ENCODE peak calls at places on chromosome 19, in seven cellular contexts. N is ovary, G is stomach, E is esophagus muscularis mucosa, F is transverse colon, W is A549, P is tibial nerve. O is an unnamed sample.

GRCh38 chr19:23093832-23094231 is 23.0 kb upstream of the ZNF730 start:
- DNase-seq in N (no peak), G (no peak), E (no peak), F (no peak), W (no peak), P (no peak), O (no peak)

GRCh38 chr19:13315495-13315894 is 165.3 kb downstream of the IER2 start:
- DNase-seq in N (no peak), G (no peak), E (no peak), F (peak), W (no peak), P (no peak), O (no peak)

GRCh38 chr19:33927789-33928457 is 131.3 kb downstream of the KCTD15 start:
- DNase-seq in N (no peak), G (no peak), E (no peak), F (no peak), W (no peak), P (no peak), O (no peak)

GRCh38 chr19:39166571-39167391 is 30.0 kb upstream of the NCCRP1 start:
- DNase-seq in N (peak), G (peak), E (no peak), F (peak), W (no peak), P (peak), O (peak)

GRCh38 chr19:15299568-15300409 is 32.5 kb downstream of the BRD4 start:
- DNase-seq in N (no peak), G (no peak), E (no peak), F (no peak), W (no peak), P (no peak), O (no peak)

GRCh38 chr19:15926484-15926883 is 7.8 kb downstream of the CYP4F11 start:
- DNase-seq in N (no peak), G (no peak), E (no peak), F (no peak), W (no peak), P (no peak), O (no peak)

GRCh38 chr19:5172859-5173577 is 167.6 kb downstream of the PTPRS start:
- DNase-seq in N (no peak), G (no peak), E (no peak), F (no peak), W (peak), P (no peak), O (no peak)

GRCh38 chr19:46220038-46220615 is 9.4 kb upstream of the IGFL1 start:
- DNase-seq in N (no peak), G (no peak), E (no peak), F (no peak), W (no peak), P (no peak), O (no peak)

GRCh38 chr19:835201-835810 is 5.5 kb upstream of the PRTN3 start:
- DNase-seq in N (no peak), G (no peak), E (no peak), F (no peak), W (no peak), P (no peak), O (no peak)

GRCh38 chr19:6476155-6476895 is 5.3 kb downstream of the DENND1C start:
- DNase-seq in N (peak), G (peak), E (no peak), F (peak), W (peak), P (no peak), O (no peak)

GRCh38 chr19:39918183-39918651 is 16.2 kb downstream of the FCGBP start:
- DNase-seq in N (no peak), G (no peak), E (peak), F (no peak), W (no peak), P (no peak), O (no peak)

GRCh38 chr19:53112286-53112685 is 9.1 kb upstream of the ZNF160 start:
- DNase-seq in N (no peak), G (no peak), E (no peak), F (no peak), W (no peak), P (no peak), O (no peak)

GRCh38 chr19:289651-290538 is 1.3 kb downstream of the PLPP2 start:
- DNase-seq in N (no peak), G (peak), E (no peak), F (peak), W (peak), P (no peak), O (no peak)

GRCh38 chr19:13865578-13866462 is 11.1 kb upstream of the NANOS3 start:
- DNase-seq in N (peak), G (no peak), E (peak), F (no peak), W (no peak), P (no peak), O (no peak)

DNA sequence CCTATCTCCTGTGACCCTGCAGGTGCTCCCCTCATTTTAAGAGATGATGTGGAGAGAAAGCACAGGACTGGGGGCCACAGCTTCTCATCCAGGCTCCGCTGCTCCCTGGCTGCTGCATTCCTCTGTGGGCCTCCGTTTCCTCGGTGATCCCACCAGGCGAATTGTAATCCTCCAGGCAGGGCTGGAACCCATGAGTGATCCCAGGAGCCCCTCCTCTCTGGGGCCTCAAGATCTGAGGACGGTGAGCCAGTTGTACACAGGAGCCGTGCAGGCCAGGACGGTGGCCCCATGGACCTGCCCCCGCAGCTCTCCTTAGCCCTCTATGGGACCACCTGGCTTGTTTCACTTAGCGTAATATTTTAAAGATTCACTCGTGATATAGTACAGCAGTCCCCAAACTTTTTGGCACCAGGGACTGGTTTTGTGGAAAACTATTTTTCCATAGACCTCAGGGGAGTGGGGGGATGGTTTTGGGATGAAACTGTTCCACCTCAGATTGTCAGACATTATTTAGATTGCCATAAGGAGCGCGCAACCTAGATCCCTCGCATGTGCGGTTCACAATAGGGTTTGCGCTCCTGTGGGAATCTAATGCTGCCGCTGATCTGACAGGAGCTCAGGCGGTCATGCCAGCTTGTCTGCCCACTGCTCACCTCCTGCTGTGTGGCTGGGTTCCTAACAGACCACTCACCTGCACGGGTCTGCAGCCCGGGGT is 5.6 kb downstream of the FFAR3 start:
- DNase-seq in N (no peak), G (peak), E (peak), F (no peak), W (no peak), P (no peak), O (no peak)
- TF ChIP-seq EP300 in N (no peak), G (no peak), E (no peak), F (no peak), W (no peak), P (no peak), O (no peak)

GRCh38 chr19:35213678-35214632 is 14.6 kb downstream of the FAM187B start:
- DNase-seq in N (peak), G (peak), E (no peak), F (peak), W (peak), P (peak), O (peak)
- TF ChIP-seq EP300 in N (peak), G (no peak), E (no peak), F (peak), W (no peak), P (peak), O (no peak)

DNA sequence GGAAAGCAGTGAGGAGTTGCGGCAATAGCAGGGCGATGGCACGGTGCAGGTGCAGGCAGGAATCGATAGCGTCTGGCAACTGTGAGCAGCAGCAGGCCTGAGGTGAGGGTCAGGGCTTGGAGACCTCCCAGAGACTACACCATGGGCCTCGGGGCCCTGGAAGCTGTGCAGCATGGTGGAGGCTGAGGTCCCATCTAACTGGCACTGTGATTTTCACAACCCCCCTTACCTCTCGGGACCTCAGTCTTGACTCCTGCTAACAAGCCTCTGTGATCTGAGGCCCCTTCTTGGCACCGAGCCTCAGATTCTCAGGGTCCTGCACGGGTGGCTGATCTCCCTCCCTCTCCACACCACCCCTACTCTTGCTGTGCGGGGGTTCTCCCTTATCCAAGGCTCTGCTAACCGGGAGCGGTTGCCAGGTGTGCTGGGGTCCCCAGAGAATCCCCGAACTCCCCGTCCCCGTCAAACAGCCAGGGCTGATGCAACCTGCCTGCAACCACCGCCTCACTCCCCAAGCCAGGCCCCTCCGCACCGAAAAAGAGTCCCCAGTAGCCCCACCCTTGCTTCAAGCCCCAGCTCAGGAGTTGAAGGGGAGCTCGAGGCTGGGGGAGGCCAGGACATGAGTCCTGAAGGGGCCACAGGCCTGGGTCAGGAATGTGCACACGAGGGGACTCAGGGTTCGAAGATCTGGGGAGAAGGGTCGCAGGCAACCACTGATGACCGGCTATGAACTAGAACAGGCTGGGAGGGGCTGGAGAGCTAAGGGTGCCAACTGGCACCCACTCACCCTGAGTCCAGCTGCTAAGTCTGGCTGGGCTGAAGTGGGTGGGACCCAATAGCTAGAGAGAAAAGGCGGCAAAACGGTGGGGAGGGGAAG is 4.8 kb upstream of the ATF5 start:
- DNase-seq in N (no peak), G (no peak), E (no peak), F (peak), W (no peak), P (no peak), O (no peak)
- TF ChIP-seq EP300 in N (no peak), G (no peak), E (no peak), F (no peak), W (no peak), P (no peak), O (no peak)

GRCh38 chr19:3154957-3155736 is 19.3 kb downstream of the GNA15 start:
- DNase-seq in N (no peak), G (peak), E (no peak), F (peak), W (peak), P (peak), O (peak)
- TF ChIP-seq EP300 in N (no peak), G (no peak), E (peak), F (no peak), W (peak), P (no peak), O (peak)

DNA sequence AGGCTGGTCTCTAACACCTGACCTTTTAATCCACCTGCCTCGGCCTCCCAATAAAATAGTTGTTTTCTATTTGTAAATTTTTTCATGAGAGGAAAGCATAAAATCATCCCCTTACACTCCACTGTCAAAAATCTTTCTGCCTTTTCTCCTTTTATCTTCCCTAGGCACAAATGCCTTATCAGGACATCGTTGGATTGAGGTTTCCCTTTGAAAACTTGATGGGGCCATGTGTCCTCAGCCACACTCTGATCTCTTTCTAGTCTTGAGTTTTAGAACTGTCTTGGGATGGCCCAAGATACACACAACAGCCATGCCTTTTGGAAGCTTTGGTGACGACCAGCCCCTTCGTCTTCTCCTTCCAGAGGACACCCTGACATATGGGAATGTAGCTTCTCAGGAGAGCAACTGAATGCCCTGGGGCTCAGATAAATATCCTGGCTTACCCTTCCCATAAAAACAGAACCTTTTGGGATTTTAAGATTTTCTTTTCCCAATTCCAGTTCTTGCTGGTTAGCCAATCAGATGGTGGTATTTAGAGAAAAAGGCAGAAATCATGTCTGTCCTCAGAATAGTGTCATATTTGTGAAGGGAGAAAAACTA is 112.4 kb downstream of the ZNF429 start:
- DNase-seq in N (no peak), G (no peak), E (no peak), F (no peak), W (no peak), P (no peak), O (no peak)
- TF ChIP-seq EP300 in N (no peak), G (no peak), E (no peak), F (no peak), W (no peak), P (no peak), O (no peak)

DNA sequence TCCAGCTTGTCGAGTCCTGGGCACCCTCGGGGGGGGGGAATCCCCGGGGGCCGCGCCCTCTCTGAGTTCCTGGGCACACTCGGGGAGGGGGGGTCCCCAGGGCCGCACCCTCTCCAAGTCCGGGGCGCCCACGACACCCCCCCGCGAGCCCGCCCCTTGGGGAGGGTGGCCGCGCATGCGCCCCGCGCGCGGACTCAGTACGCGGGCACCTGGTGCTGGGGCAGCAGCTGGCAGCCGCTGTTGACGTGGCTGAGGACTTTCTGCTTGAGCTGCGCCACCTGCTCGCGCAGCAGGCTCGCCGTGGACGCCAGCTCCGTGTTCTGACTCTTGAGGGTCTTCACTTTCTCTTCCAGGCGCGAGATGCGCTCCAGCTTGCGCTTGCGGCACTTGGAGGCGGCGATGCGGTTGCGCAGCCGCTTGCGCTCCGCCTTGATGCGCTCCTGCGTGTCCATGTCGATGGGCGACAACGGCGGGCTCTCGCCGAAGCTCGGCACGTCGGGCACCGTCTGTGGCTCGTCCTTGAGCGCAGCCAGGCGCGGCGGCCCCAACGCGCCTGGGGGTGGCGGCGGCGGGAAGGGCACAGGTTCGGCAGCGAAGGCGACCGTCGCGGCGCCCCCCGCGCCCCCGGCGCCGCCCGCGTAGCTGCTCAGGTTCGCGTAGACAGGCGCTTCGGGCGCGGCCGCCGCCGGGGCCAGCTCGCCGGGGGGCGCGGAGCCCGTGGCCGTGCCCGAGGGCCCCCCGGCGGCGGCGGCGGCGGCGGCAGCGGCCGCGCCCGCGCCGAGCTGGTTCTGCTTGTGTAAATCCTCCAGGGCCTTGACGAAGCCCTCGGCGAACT is 958 bp downstream of the JUND start:
- DNase-seq in N (peak), G (peak), E (no peak), F (peak), W (peak), P (peak), O (peak)
- TF ChIP-seq EP300 in N (no peak), G (no peak), E (no peak), F (no peak), W (no peak), P (peak), O (no peak)

GRCh38 chr19:55085923-55086715 is 10.4 kb downstream of the EPS8L1 start:
- DNase-seq in N (no peak), G (no peak), E (no peak), F (no peak), W (no peak), P (no peak), O (no peak)

GRCh38 chr19:55088021-55088451 is 12.4 kb downstream of the EPS8L1 start:
- DNase-seq in N (no peak), G (no peak), E (no peak), F (no peak), W (no peak), P (no peak), O (no peak)

GRCh38 chr19:55088543-55089265 is 13.0 kb downstream of the EPS8L1 start:
- DNase-seq in N (peak), G (peak), E (no peak), F (peak), W (peak), P (peak), O (peak)

GRCh38 chr19:55087542-55087935 is 11.9 kb downstream of the EPS8L1 start:
- DNase-seq in N (no peak), G (no peak), E (no peak), F (no peak), W (no peak), P (no peak), O (no peak)

DNA sequence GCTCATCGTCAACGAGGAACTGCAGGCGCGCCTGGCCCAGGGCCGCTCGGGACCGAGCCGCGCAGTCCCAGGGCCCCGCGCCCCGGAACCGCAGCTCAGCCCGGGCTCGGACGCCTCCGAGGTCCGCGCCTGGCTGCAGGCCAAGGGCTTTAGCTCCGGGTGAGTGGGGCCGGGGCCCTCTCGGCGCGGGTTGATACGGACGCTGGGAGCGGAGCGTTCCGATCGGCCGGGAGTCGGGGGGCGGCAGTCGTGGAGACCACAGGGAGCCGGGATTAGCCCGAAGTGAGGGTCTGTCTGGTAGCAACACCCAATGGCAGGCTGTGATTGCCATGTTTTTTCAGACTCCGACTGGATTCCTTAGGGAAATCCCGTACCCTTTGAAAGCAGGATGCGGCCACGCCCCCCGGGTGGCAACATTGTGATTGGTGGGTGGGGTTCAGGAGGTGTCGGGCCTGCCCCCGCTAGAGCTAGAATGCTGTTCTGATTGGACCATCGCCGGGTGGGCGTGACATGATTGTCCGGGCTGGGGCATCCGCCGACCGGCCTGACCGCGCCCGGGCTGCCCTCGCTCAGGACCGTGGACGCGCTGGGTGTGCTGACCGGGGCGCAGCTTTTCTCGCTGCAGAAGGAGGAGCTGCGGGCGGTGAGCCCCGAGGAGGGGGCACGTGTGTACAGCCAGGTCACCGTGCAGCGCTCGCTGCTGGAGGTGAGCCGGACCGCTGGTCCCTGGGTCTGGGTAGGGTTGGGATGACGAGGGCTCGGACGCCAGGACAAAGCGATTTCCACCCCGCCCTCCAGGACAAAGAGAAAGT is 11.3 kb downstream of the EPS8L1 start:
- DNase-seq in N (peak), G (peak), E (peak), F (peak), W (no peak), P (peak), O (peak)
- TF ChIP-seq EP300 in N (no peak), G (no peak), E (no peak), F (no peak), W (no peak), P (no peak), O (no peak)

GRCh38 chr19:41324231-41324702 is 14.3 kb downstream of the CCDC97 start:
- DNase-seq in N (no peak), G (no peak), E (no peak), F (no peak), W (peak), P (no peak), O (no peak)

GRCh38 chr19:41323023-41323422 is 13.1 kb downstream of the CCDC97 start:
- DNase-seq in N (peak), G (no peak), E (no peak), F (no peak), W (no peak), P (no peak), O (peak)

GRCh38 chr19:41322451-41322850 is 12.5 kb downstream of the CCDC97 start:
- DNase-seq in N (no peak), G (no peak), E (no peak), F (no peak), W (no peak), P (no peak), O (no peak)

GRCh38 chr19:41324921-41325639 is 15.1 kb downstream of the CCDC97 start:
- DNase-seq in N (peak), G (no peak), E (no peak), F (peak), W (peak), P (no peak), O (peak)

GRCh38 chr19:41323430-41324125 is 13.6 kb downstream of the CCDC97 start:
- DNase-seq in N (peak), G (peak), E (no peak), F (peak), W (peak), P (peak), O (peak)
- TF ChIP-seq EP300 in N (no peak), G (no peak), E (no peak), F (no peak), W (peak), P (no peak), O (no peak)

DNA sequence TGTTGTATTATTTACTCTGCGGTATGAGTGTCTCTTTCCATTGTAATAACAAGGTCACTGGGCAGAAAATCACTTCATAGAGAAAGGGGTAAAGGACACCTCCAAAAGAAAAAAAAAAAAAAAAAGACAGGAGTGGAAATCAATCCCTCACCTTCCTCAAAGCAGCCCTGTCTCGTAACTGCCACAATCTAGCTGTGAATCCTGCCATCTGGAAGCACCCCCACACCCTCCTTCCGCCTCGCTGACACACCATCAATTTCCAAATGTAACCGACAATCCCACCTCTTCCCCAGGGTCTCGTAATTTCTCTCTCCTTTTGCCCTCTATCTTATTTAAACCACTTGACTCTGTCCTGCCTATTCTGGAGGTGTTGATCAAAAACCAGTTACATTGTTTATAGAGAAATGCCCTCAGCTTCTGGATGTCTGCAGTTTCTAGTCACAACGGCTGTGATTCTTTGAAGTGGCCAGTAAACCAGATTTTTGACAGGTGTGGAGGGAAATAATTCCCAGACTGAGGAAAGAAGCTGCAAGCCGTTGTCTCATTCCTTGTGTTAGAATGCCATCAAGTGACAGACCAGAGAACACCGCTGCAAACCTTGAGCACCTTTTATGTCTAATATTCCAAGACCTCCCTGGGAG is 9.1 kb upstream of the POP4 start:
- DNase-seq in N (no peak), G (no peak), E (no peak), F (no peak), W (peak), P (no peak), O (no peak)
- TF ChIP-seq EP300 in N (no peak), G (no peak), E (no peak), F (no peak), W (no peak), P (no peak), O (no peak)

O was measured in sigmoid colon.